ENCODE peak calls at places on chromosomes 2 and 18, in five cellular contexts. L, I, H, T and Q are unnamed samples.

GRCh38 chr2:10009811-10010781 is 33.3 kb upstream of the KLF11 start:
- DNase-seq in L (peak), I (peak), T (peak), H (no peak), Q (peak)

GRCh38 chr2:74391209-74391579 is 11.1 kb upstream of the DCTN1 start:
- DNase-seq in H (no peak), T (peak), I (peak), L (no peak), Q (no peak)

GRCh38 chr2:180892081-180892480 is 88.3 kb upstream of the UBE2E3 start:
- DNase-seq in H (no peak), T (no peak), L (no peak), I (no peak), Q (no peak)

GRCh38 chr18:66695281-66695680 is 91.4 kb upstream of the CDH19 start:
- DNase-seq in H (no peak), L (no peak), I (no peak), T (no peak), Q (no peak)

GRCh38 chr2:20291106-20291564 is 59.5 kb downstream of the PUM2 start:
- DNase-seq in I (peak), L (no peak), T (peak), H (peak), Q (peak)

GRCh38 chr2:202718614-202719013 is 83.8 kb downstream of the FAM117B start:
- DNase-seq in T (peak), L (no peak), H (no peak), I (peak), Q (peak)

GRCh38 chr2:695111-695510 is 17.9 kb upstream of the TMEM18 start:
- DNase-seq in I (no peak), H (no peak), T (no peak), L (no peak), Q (no peak)

GRCh38 chr2:233406865-233407264 is 52.6 kb downstream of the DGKD start:
- DNase-seq in H (no peak), I (no peak), T (no peak), L (no peak), Q (no peak)

GRCh38 chr18:32831781-32832180 is 59.0 kb upstream of the KLHL14 start:
- DNase-seq in T (no peak), I (no peak), H (no peak), L (no peak), Q (no peak)

GRCh38 chr2:129174143-129174542 is 805.3 kb upstream of the RAB6C start:
- DNase-seq in I (no peak), L (no peak), H (no peak), T (no peak), Q (no peak)

GRCh38 chr18:38900445-38900844 is 1334.8 kb upstream of the CELF4 start:
- DNase-seq in H (no peak), T (no peak), I (no peak), L (no peak), Q (no peak)

GRCh38 chr18:63752661-63753060 is 22.6 kb upstream of the SERPINB7 start:
- DNase-seq in L (no peak), H (no peak), I (no peak), T (no peak), Q (no peak)

GRCh38 chr18:48896875-48897511 is 53.8 kb downstream of the SMAD7 start:
- DNase-seq in I (no peak), L (peak), H (peak), T (peak), Q (no peak)

GRCh38 chr2:134009440-134009839 is 244.4 kb upstream of the MGAT5 start:
- DNase-seq in T (no peak), I (no peak), H (no peak), L (no peak), Q (no peak)

GRCh38 chr2:241905716-241906376 is 36.3 kb downstream of the RTP5 start:
- DNase-seq in H (no peak), I (no peak), T (no peak), L (peak), Q (no peak)

GRCh38 chr2:173720310-173720709 is 244.9 kb downstream of the SP3 start:
- DNase-seq in H (no peak), T (peak), I (peak), L (no peak), Q (no peak)

GRCh38 chr18:8844721-8845148 is 139.4 kb downstream of the MTCL1 start:
- DNase-seq in I (peak), H (no peak), L (no peak), T (peak), Q (no peak)

GRCh38 chr2:178208336-178208735 is 14.0 kb downstream of the OSBPL6 start:
- DNase-seq in L (no peak), I (no peak), T (no peak), H (no peak), Q (no peak)

GRCh38 chr2:178205853-178206516 is 11.7 kb downstream of the OSBPL6 start:
- DNase-seq in H (no peak), I (peak), T (peak), L (no peak), Q (no peak)

GRCh38 chr2:178211460-178211859 is 17.1 kb downstream of the OSBPL6 start:
- DNase-seq in L (no peak), I (no peak), H (no peak), T (no peak), Q (no peak)

GRCh38 chr2:178211943-178212342 is 17.6 kb downstream of the OSBPL6 start:
- DNase-seq in T (no peak), I (no peak), L (no peak), H (no peak), Q (no peak)

DNA sequence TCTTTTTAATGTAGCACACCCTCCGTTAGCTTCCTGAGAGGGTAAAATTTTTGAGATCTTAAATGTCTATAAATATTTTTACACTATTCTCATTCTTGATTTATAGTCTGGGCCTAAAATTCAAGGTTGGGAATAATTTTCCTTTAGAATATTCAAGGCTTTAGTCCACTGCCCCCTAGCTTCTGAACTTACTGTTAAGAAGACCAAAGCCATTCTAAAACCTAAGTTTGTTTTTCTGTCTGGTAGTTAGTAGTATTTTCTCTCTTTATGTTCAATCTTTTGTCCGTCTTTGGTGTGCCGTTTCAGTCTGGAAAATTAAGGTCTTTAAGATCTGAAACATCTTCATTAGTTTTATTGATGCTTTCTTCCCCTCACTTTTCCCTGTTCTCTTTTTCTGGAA is 14.5 kb downstream of the OSBPL6 start:
- DNase-seq in L (no peak), T (peak), H (no peak), I (no peak), Q (no peak)
- TF ChIP-seq CTCF in L (peak), T (peak), H (no peak), I (peak), Q (peak)

DNA sequence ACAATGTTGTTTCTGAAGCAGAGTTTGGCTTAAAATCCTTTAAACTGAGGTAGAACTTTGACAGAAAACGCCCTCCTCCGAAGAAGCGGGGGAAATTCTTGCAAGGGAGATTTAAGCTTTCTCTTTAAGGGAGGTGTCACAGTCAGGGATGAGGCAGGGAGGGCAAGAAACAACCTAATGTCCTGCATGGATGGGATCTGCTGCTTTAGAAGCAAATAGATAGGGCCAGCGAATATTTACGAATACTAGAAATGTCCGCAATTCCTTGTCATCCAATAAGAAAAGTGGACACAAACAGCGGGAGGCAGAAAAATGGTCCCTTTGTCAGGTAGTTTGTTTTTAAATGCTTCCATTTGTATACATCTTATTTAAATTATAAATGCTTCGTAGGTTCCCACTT is 12.0 kb downstream of the MEIS1 start:
- DNase-seq in T (peak), L (no peak), H (no peak), I (peak), Q (no peak)
- H3K4me3 ChIP-seq in T (peak), L (peak), H (no peak), I (peak), Q (peak)

GRCh38 chr18:56727399-56727798 is 76.2 kb downstream of the WDR7 start:
- DNase-seq in H (no peak), I (no peak), T (no peak), L (no peak), Q (no peak)
- TF ChIP-seq CTCF in H (no peak), I (no peak), T (no peak), L (no peak), Q (no peak)

DNA sequence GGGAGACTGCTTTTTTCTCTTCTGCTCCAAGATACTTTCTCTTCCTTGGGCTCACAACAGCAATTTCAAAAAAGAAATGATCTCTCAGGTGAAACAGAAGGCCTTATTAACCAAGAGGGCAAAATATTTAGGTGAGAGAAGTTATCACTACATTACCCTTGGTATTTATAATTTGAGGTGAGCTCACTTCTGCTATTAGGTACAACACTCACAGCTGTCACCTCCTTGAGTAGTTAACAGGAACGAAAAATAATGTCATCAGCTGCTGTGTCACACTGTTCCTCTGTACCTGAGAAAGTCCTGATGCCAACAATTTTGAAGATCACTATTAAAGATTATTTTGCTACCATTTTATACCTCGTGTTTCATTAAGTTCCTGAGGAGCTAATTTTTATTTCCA is 205.0 kb downstream of the DLGAP1 start:
- DNase-seq in L (no peak), H (no peak), I (no peak), T (no peak), Q (no peak)
- H3K4me3 ChIP-seq in L (no peak), H (no peak), I (no peak), T (no peak), Q (no peak)

DNA sequence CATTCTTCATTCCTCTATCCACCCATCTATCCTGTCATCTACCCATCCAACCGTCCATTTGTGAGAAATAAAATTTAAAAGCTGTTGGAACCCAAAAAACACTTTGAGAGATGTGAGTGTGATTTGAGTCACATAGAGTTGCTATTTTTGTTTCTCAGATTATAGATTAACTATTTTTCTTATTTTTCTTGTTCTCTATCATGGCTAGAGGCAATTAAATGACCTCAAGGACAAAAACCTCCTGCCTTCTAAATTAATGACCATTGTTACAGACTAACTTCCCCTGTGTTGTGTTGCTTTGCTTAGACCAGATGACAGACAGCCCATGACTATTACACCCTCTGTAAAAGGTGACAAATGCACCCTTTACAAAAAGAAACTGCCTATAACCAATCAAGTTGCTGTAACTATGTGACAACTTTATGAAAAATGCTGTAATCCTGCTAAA is 207.9 kb upstream of the CXCR4 start:
- DNase-seq in H (no peak), I (no peak), L (no peak), T (no peak), Q (no peak)
- TF ChIP-seq CTCF in H (no peak), I (no peak), L (no peak), T (no peak), Q (no peak)

GRCh38 chr2:5067816-5068215 is 624.4 kb upstream of the SOX11 start:
- DNase-seq in I (no peak), L (no peak), H (no peak), T (no peak), Q (no peak)
- H3K4me3 ChIP-seq in I (no peak), L (no peak), H (no peak), T (no peak), Q (no peak)

GRCh38 chr2:115908731-115909130 is 1466.3 kb downstream of the DPP10 start:
- DNase-seq in H (no peak), L (no peak), T (no peak), I (no peak), Q (no peak)

DNA sequence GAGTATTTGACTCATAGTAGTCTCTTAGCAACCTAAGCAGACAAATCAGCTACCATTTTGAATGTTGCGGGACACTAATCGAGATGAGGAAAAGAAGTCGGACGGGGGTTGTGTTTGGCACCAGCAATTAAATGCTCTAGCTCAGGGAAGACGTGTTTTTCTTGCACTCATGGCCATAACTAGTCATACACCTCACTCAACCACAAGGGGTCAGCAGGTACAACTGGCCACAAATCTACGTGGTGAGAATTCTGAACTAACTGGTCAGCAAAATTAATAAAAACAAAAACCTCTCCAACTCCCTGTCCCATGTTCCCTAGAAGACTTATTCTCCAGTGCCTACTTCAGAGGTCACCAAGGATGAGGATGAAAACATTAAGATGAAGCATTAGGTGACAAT is 1467.8 kb downstream of the DPP10 start:
- DNase-seq in L (no peak), T (no peak), H (no peak), I (no peak), Q (no peak)
- TF ChIP-seq CTCF in L (no peak), T (no peak), H (no peak), I (no peak), Q (no peak)

GRCh38 chr2:69685321-69686048 is 41.9 kb upstream of the AAK1 start:
- DNase-seq in I (peak), T (no peak), H (no peak), L (no peak), Q (peak)

GRCh38 chr2:69686855-69687254 is 43.3 kb upstream of the AAK1 start:
- DNase-seq in I (no peak), L (no peak), T (peak), H (no peak), Q (no peak)

GRCh38 chr2:69677914-69678313 is 34.4 kb upstream of the AAK1 start:
- DNase-seq in I (no peak), L (no peak), H (no peak), T (no peak), Q (no peak)

GRCh38 chr2:69683170-69683971 is 39.8 kb upstream of the AAK1 start:
- DNase-seq in L (no peak), T (peak), H (no peak), I (peak), Q (peak)

DNA sequence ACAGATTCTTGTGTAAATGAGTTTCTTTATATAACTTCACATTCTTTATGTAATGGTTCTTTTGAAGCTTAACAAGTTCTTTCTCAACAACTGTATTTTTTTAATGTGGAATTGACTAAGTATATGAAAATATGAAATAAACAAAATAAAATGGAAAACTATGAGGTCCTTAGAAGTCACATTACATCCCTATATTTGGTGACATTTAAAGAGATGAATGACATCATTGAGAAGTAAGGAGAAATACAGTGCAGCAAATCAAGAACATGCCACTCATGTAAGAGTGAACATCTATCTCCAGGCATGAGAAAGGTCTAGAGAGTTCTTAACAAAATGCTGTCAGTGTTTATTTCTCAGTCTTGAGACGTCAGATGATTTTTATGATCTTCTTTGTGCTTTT is 39.0 kb upstream of the AAK1 start:
- DNase-seq in I (no peak), L (no peak), H (no peak), T (peak), Q (no peak)
- H3K4me3 ChIP-seq in I (no peak), L (no peak), H (no peak), T (no peak), Q (no peak)

GRCh38 chr2:188456114-188456909 is 164.6 kb downstream of the GULP1 start:
- DNase-seq in L (no peak), T (no peak), H (no peak), I (no peak), Q (no peak)
- TF ChIP-seq CTCF in L (no peak), T (peak), H (no peak), I (peak), Q (peak)